ENCODE peak calls at places on chromosomes 6 and 20, in four cellular contexts. H is EL, Q is cerebellar cortex, R is T-helper 9 cell. T is an unnamed sample.

GRCh38 chr6:13614126-13614925 is 809 bp upstream of the NOL7 start:
- DNase-seq in H (peak; percentile 59), Q (peak; percentile 30), R (no peak), T (no peak)

GRCh38 chr6:35611235-35611634 is 77.5 kb downstream of the FKBP5 start:
- DNase-seq in Q (no peak), R (no peak), H (peak; percentile 23), T (no peak)

GRCh38 chr20:19909696-19910095 is 107.5 kb upstream of the NAA20 start:
- DNase-seq in R (no peak), Q (no peak), H (no peak), T (no peak)

GRCh38 chr20:40654876-40655275 is 34.2 kb downstream of the MAFB start:
- DNase-seq in R (no peak), Q (no peak), H (no peak), T (no peak)

GRCh38 chr6:111080713-111081112 is 6.6 kb upstream of the SLC16A10 start:
- DNase-seq in H (no peak), R (no peak), Q (no peak), T (no peak)

GRCh38 chr6:154606457-154606856 is 96.0 kb upstream of the CNKSR3 start:
- DNase-seq in R (peak; percentile 27), H (no peak), Q (no peak), T (no peak)

GRCh38 chr6:6546318-6547110 is 42.0 kb upstream of the LY86 start:
- DNase-seq in R (peak; percentile 9), Q (peak; percentile 71), H (no peak), T (no peak)

GRCh38 chr20:53654932-53655674 is 61.5 kb upstream of the ZNF217 start:
- DNase-seq in H (no peak), R (no peak), Q (peak; percentile 69), T (no peak)